ENCODE peak calls at places on chromosomes 1 and 21, in ten cellular contexts. T is AG04450, Y is HL-60, V is coronary artery, G is IMR-90, O is GM23248, J is Karpas-422, H is ovary, M is pancreas, X is left ventricle myocardium inferior. C is an unnamed sample.

GRCh38 chr1:193971595-193971994 is 785.2 kb upstream of the B3GALT2 start:
- DNase-seq in J (no peak), M (no peak), V (no peak), X (no peak), T (no peak), H (no peak), Y (no peak), O (no peak), G (peak), C (no peak)

GRCh38 chr1:224377676-224378006 is 21.0 kb downstream of the CNIH4 start:
- DNase-seq in T (no peak), Y (no peak), J (no peak), O (peak), M (no peak), G (peak), H (no peak), X (no peak), V (no peak), C (no peak)

GRCh38 chr1:11628767-11629166 is 25.5 kb downstream of the FBXO2 start:
- DNase-seq in M (no peak), H (no peak), Y (no peak), G (no peak), X (no peak), T (no peak), O (no peak), V (no peak), J (no peak), C (no peak)

GRCh38 chr1:107572674-107573205 is 392.2 kb downstream of the VAV3 start:
- DNase-seq in M (no peak), J (no peak), G (peak), V (no peak), Y (no peak), H (no peak), X (no peak), T (peak), O (peak), C (no peak)

GRCh38 chr1:119613769-119614358 is 34.2 kb downstream of the ZNF697 start:
- DNase-seq in J (peak), M (peak), H (peak), X (peak), V (peak), Y (peak), T (peak), G (peak), O (peak), C (peak)

GRCh38 chr21:34148826-34149558 is 75.6 kb downstream of the MRPS6 start:
- DNase-seq in J (no peak), Y (no peak), M (no peak), X (no peak), T (no peak), G (no peak), V (no peak), H (no peak), O (no peak), C (no peak)

GRCh38 chr1:58815069-58815679 is 31.3 kb upstream of the JUN start:
- DNase-seq in X (peak), T (peak), G (peak), O (peak), J (peak), V (peak), M (peak), H (peak), Y (peak), C (peak)

GRCh38 chr1:20329793-20330542 is 39.3 kb downstream of the VWA5B1 start:
- DNase-seq in X (no peak), G (no peak), H (no peak), T (no peak), M (no peak), Y (no peak), J (no peak), O (no peak), V (no peak), C (no peak)

GRCh38 chr21:25456672-25457071 is 150.6 kb downstream of the MRPL39 start:
- DNase-seq in M (no peak), O (no peak), G (peak), J (no peak), V (no peak), Y (no peak), H (no peak), X (no peak), T (no peak), C (no peak)

GRCh38 chr1:193437785-193438184 is 251.4 kb upstream of the B3GALT2 start:
- DNase-seq in H (no peak), X (no peak), Y (no peak), T (no peak), O (no peak), M (no peak), G (no peak), J (no peak), V (no peak), C (no peak)

GRCh38 chr21:43298546-43299440 is 128.1 kb downstream of the SIK1 start:
- DNase-seq in M (peak), V (no peak), J (no peak), Y (no peak), X (no peak), H (no peak), G (no peak), O (no peak), T (no peak), C (no peak)

GRCh38 chr1:27127419-27127818 is 27.5 kb downstream of the SLC9A1 start:
- DNase-seq in M (no peak), H (no peak), O (no peak), G (no peak), J (no peak), X (no peak), T (no peak), V (no peak), Y (no peak), C (no peak)

GRCh38 chr1:39395357-39395831 is 96.0 kb upstream of the BMP8A start:
- DNase-seq in X (no peak), T (peak), J (no peak), O (peak), M (no peak), G (peak), H (no peak), V (no peak), Y (no peak), C (no peak)

GRCh38 chr1:241615043-241615974 is 24.9 kb downstream of the CHML start:
- DNase-seq in M (peak), X (no peak), Y (no peak), H (no peak), T (no peak), V (no peak), O (no peak), G (no peak), J (no peak), C (no peak)

GRCh38 chr1:96973605-96974004 is 252.0 kb downstream of the PTBP2 start:
- DNase-seq in G (peak), Y (no peak), O (no peak), H (peak), T (no peak), V (no peak), M (no peak), J (no peak), X (peak), C (no peak)

GRCh38 chr1:209707308-209707707 is 2.7 kb downstream of the HSD11B1 start:
- DNase-seq in T (no peak), M (no peak), G (peak), H (no peak), V (no peak), O (peak), X (no peak), Y (no peak), J (no peak), C (no peak)

GRCh38 chr1:118039170-118039569 is 109.6 kb downstream of the WDR3 start:
- DNase-seq in Y (peak), T (no peak), G (no peak), H (no peak), V (no peak), O (no peak), M (no peak), J (no peak), X (no peak), C (no peak)

GRCh38 chr1:184253921-184254320 is 132.9 kb upstream of the C1orf21 start:
- DNase-seq in V (no peak), O (no peak), Y (no peak), M (no peak), T (no peak), G (no peak), X (no peak), H (no peak), J (no peak), C (no peak)

GRCh38 chr1:223223091-223223995 is 80.3 kb upstream of the TLR5 start:
- DNase-seq in V (peak), H (no peak), X (no peak), M (peak), G (no peak), T (no peak), J (no peak), O (no peak), Y (no peak), C (no peak)

GRCh38 chr1:186888367-186888766 is 59.6 kb downstream of the PLA2G4A start:
- DNase-seq in Y (no peak), O (peak), T (no peak), H (no peak), M (no peak), X (no peak), V (no peak), J (no peak), G (no peak), C (no peak)

GRCh38 chr1:13964768-13965167 is 264.8 kb downstream of the PRDM2 start:
- DNase-seq in X (no peak), Y (no peak), M (no peak), O (no peak), G (no peak), H (no peak), T (no peak), V (no peak), J (no peak), C (no peak)

GRCh38 chr1:40532062-40532389 is 589 bp downstream of the ZNF684 start:
- DNase-seq in H (no peak), G (no peak), O (no peak), J (peak), T (no peak), Y (no peak), M (no peak), V (no peak), X (no peak), C (no peak)

GRCh38 chr1:238642231-238642630 is 744.1 kb upstream of the CHRM3 start:
- DNase-seq in X (no peak), Y (no peak), G (peak), H (no peak), V (no peak), T (no peak), O (peak), J (no peak), M (no peak), C (no peak)

GRCh38 chr1:206678490-206678889 is 6.2 kb upstream of the MAPKAPK2 start:
- DNase-seq in V (no peak), Y (no peak), O (no peak), H (no peak), T (no peak), M (no peak), G (no peak), X (no peak), J (peak), C (no peak)

GRCh38 chr1:152440635-152441471 is 26.8 kb upstream of the CRNN start:
- DNase-seq in Y (peak), O (peak), J (peak), X (peak), G (peak), H (peak), T (no peak), M (peak), V (no peak), C (no peak)

GRCh38 chr1:152543808-152544207 is 22.8 kb downstream of the LCE3E start:
- DNase-seq in V (no peak), O (peak), X (no peak), T (no peak), M (no peak), J (peak), Y (no peak), H (no peak), G (no peak), C (no peak)

GRCh38 chr21:26769613-26770188 is 75.5 kb downstream of the ADAMTS1 start:
- DNase-seq in J (peak), O (peak), G (peak), H (no peak), V (no peak), X (no peak), Y (no peak), M (no peak), T (peak), C (no peak)

GRCh38 chr1:180802849-180803248 is 109.8 kb upstream of the KIAA1614 start:
- DNase-seq in G (no peak), J (no peak), O (no peak), X (no peak), H (no peak), M (no peak), Y (no peak), V (no peak), T (no peak), C (no peak)

GRCh38 chr1:217493290-217493689 is 137.6 kb downstream of the GPATCH2 start:
- DNase-seq in O (peak), T (no peak), Y (no peak), V (no peak), M (no peak), H (no peak), J (no peak), G (peak), X (no peak), C (no peak)

GRCh38 chr1:77175230-77175844 is 43.9 kb downstream of the PIGK start:
- DNase-seq in T (no peak), X (no peak), J (peak), V (no peak), H (no peak), Y (peak), M (no peak), G (peak), O (peak), C (no peak)

DNA sequence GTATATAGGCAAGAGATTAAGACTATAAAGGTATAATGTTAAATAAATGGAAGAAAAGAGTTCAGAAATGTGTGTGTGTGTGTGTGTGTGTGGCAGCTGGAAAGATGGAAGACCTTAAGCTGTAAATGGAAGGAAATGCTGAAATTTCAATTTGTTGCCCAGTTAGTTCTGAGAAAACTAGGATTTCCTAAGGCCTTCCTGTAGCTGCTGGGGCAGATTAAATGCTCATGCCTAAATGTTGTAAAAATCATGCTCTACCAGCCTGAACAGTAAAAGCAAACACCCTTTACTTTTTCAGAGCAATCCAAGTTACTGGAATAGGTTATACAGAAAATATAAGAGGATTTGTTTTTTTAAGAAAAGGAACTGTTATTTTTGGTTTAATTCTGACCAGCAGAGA is 8.3 kb downstream of the ADCY10 start:
- DNase-seq in H (no peak), T (no peak), V (no peak), O (no peak), Y (no peak), M (no peak), X (no peak), J (no peak), G (no peak), C (no peak)
- H3K27ac ChIP-seq in H (no peak), T (no peak), V (no peak), O (no peak), Y (peak), M (no peak), X (no peak), J (no peak), G (no peak), C (no peak)

GRCh38 chr21:41948404-41948895 is 5.4 kb downstream of the C2CD2 start:
- DNase-seq in G (no peak), H (no peak), V (no peak), T (no peak), M (no peak), Y (no peak), X (no peak), J (no peak), O (no peak), C (no peak)
- H3K27ac ChIP-seq in G (no peak), H (peak), V (peak), T (peak), M (no peak), Y (no peak), X (peak), J (no peak), O (peak), C (peak)

GRCh38 chr1:53731779-53732305 is 7.1 kb downstream of the GLIS1 start:
- DNase-seq in T (no peak), X (no peak), M (no peak), Y (no peak), J (no peak), G (peak), V (no peak), O (no peak), H (no peak), C (no peak)
- H3K27ac ChIP-seq in T (peak), X (no peak), M (no peak), Y (no peak), J (no peak), G (peak), V (peak), O (no peak), H (no peak), C (no peak)

GRCh38 chr1:156707027-156707426 is 1.6 kb upstream of the CRABP2 start:
- DNase-seq in G (no peak), T (no peak), M (no peak), X (no peak), O (peak), Y (no peak), J (no peak), H (no peak), V (no peak), C (no peak)
- H3K27ac ChIP-seq in G (no peak), T (peak), M (no peak), X (peak), O (peak), Y (no peak), J (no peak), H (peak), V (peak), C (peak)

DNA sequence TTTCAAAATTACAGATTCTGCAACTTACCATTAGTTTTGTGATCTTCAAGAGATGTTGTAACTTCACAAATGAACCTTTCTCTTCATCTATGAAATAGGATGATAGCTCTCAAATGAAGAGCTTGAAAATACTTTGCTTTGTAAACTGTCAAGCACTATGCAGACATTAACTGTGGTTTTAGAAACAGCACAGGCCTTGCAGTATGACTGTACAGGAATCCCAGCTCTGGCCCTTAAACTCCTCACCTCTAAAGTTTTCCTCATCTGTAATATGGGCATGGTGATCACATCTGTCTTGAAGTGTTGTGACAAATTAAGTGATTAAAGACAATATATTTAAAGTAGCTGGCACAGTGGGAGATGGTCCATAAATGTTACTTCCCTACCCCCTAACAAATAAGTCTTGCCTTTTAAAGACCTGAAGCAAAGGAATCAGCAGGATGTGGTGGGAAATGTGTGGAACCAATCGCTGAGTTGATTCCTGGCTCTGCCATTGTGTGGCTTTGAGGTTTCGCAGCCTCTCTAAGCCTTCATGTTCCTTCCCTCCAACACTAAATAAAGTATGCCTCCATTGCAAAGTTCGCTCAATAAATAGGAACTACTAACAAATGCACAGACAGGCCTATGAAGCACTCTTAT is 5.5 kb upstream of the PTP4A2 start:
- DNase-seq in V (no peak), O (peak), M (no peak), J (no peak), X (no peak), G (no peak), T (no peak), Y (no peak), H (peak), C (no peak)
- H3K27ac ChIP-seq in V (peak), O (peak), M (peak), J (no peak), X (peak), G (peak), T (peak), Y (peak), H (no peak), C (peak)

GRCh38 chr1:203860396-203860951 is 925 bp upstream of the SNRPE start:
- DNase-seq in G (peak), J (no peak), V (no peak), O (peak), M (no peak), H (peak), Y (no peak), T (no peak), X (no peak), C (no peak)
- H3K27ac ChIP-seq in G (no peak), J (no peak), V (peak), O (peak), M (peak), H (no peak), Y (no peak), T (peak), X (no peak), C (no peak)

GRCh38 chr1:110002695-110003094 is 18.1 kb downstream of the AHCYL1 start:
- DNase-seq in X (no peak), O (no peak), Y (no peak), J (no peak), G (no peak), V (no peak), M (no peak), T (no peak), H (no peak), C (no peak)
- H3K27ac ChIP-seq in X (peak), O (peak), Y (no peak), J (no peak), G (no peak), V (no peak), M (no peak), T (no peak), H (no peak), C (no peak)

DNA sequence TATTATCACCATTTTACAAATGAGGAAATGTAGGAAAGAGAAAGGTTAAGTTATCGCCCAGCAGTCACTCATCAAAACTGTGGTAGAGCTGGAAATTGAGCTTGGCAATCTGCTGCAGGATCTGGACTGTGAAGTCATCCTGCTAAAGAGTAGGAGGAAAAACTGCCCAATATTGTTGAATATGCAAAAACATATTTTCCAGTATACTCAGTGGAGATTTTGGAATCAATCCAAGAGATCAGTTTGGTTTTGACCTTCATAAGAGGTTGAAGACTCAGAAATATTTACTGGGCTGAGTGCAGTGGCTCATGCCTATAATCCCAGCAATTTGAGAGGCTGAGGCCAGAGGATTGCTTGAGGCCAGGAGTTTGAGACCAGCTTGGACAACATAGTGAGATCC is 16.9 kb upstream of the RC3H1 start:
- DNase-seq in V (no peak), H (no peak), X (no peak), G (peak), Y (no peak), T (no peak), J (no peak), M (no peak), O (peak), C (no peak)
- H3K27ac ChIP-seq in V (no peak), H (no peak), X (no peak), G (no peak), Y (no peak), T (no peak), J (no peak), M (no peak), O (no peak), C (no peak)

GRCh38 chr21:45838636-45839035 is 142.9 kb upstream of the COL6A1 start:
- DNase-seq in M (no peak), J (no peak), O (peak), X (no peak), G (peak), T (no peak), V (no peak), H (no peak), Y (no peak), C (no peak)
- H3K27ac ChIP-seq in M (no peak), J (no peak), O (no peak), X (no peak), G (no peak), T (no peak), V (no peak), H (no peak), Y (no peak), C (no peak)

DNA sequence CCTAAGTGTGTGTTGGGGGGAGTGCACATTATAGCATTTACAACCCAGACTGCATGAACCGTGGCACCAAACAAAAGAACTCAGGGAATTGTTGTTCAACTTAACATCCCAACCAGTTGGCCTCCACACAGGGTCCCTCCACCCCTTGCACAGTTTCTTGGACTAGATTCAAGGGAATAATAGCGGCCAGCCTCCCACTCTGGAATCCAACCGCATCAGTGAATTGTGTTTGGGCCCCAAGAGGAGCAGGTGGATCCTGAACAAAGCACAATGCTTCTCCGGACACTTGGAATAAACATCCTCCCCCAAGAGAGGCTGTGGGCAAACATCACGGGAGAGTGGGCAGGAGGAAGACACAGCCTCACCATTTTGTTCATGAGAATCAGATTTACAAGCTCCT is 18.2 kb downstream of the CD34 start:
- DNase-seq in Y (no peak), H (peak), O (no peak), G (no peak), V (no peak), J (no peak), T (no peak), M (no peak), X (no peak), C (no peak)
- H3K27ac ChIP-seq in Y (no peak), H (no peak), O (no peak), G (no peak), V (peak), J (no peak), T (no peak), M (no peak), X (peak), C (no peak)